ENCODE peak calls at places on chromosome 17, in six cellular contexts. F is activated T-helper 1 cell treated with Interleukin-2 at 50 U/mL for 16 hours; D is CD4-positive, alpha-beta memory T cell; I is iPS DF 19.7; S is hypothalamus; R is HepG2. C is an unnamed sample.

GRCh38 chr17:57784226-57784895 is 39.3 kb upstream of the CCDC182 start:
- DNase-seq in S (no peak), I (no peak), D (no peak), F (no peak), R (no peak), C (no peak)

GRCh38 chr17:59154335-59154720 is 658 bp downstream of the SKA2 start:
- DNase-seq in F (peak), R (peak), I (no peak), S (peak), D (no peak), C (peak)

GRCh38 chr17:42010898-42011516 is 6.2 kb downstream of the DNAJC7 start:
- DNase-seq in F (no peak), I (no peak), D (no peak), R (peak), S (no peak), C (no peak)

GRCh38 chr17:59753522-59754467 is 46.3 kb downstream of the VMP1 start:
- DNase-seq in F (no peak), I (no peak), D (peak), S (no peak), R (peak), C (no peak)

GRCh38 chr17:76492989-76493501 is 8.2 kb downstream of the RHBDF2 start:
- DNase-seq in D (peak), S (peak), R (no peak), F (no peak), I (no peak), C (peak)

GRCh38 chr17:81091774-81092517 is 57.0 kb downstream of the BAIAP2 start:
- DNase-seq in F (no peak), S (no peak), R (no peak), D (no peak), I (no peak), C (no peak)

GRCh38 chr17:50111687-50112655 is 16.8 kb downstream of the PDK2 start:
- DNase-seq in D (no peak), R (peak), I (no peak), F (no peak), S (peak), C (no peak)

GRCh38 chr17:16906670-16907069 is 65.2 kb downstream of the TNFRSF13B start:
- DNase-seq in F (no peak), D (no peak), S (no peak), I (no peak), R (no peak), C (no peak)

GRCh38 chr17:46842835-46843234 is 8.5 kb upstream of the WNT9B start:
- DNase-seq in I (no peak), S (no peak), R (no peak), D (no peak), F (no peak), C (no peak)

GRCh38 chr17:16938031-16938430 is 33.9 kb downstream of the TNFRSF13B start:
- DNase-seq in I (no peak), D (no peak), R (no peak), F (no peak), S (no peak), C (peak)

GRCh38 chr17:77184474-77184873 is 43.7 kb downstream of the SEC14L1 start:
- DNase-seq in F (no peak), D (no peak), R (no peak), I (no peak), S (no peak), C (no peak)

GRCh38 chr17:21301593-21302550 is 17.4 kb downstream of the MAP2K3 start:
- DNase-seq in D (no peak), I (no peak), F (no peak), S (no peak), R (no peak), C (no peak)

GRCh38 chr17:51608251-51608933 is 348.0 kb downstream of the UTP18 start:
- DNase-seq in R (peak), F (no peak), I (no peak), D (no peak), S (no peak), C (no peak)

GRCh38 chr17:50501054-50501453 is 7.2 kb upstream of the MYCBPAP start:
- DNase-seq in R (peak), S (no peak), D (no peak), F (no peak), I (no peak), C (peak)

GRCh38 chr17:4790705-4791088 is 1.9 kb downstream of the GLTPD2 start:
- DNase-seq in I (no peak), S (no peak), D (no peak), R (no peak), F (no peak), C (no peak)

GRCh38 chr17:82863941-82864720 is 24.3 kb upstream of the ZNF750 start:
- DNase-seq in I (no peak), D (peak), R (no peak), S (no peak), F (peak), C (peak)

GRCh38 chr17:20092973-20093626 is 83.9 kb downstream of the SPECC1 start:
- DNase-seq in S (no peak), F (no peak), I (no peak), R (no peak), D (no peak), C (no peak)

GRCh38 chr17:62692721-62693431 is 65.4 kb downstream of the MRC2 start:
- DNase-seq in I (no peak), S (no peak), F (no peak), R (peak), D (no peak), C (no peak)

GRCh38 chr17:77032929-77033328 is 107.8 kb upstream of the SEC14L1 start:
- DNase-seq in I (no peak), S (no peak), F (no peak), R (no peak), D (no peak), C (no peak)

GRCh38 chr17:41777157-41777578 is 9.3 kb downstream of the JUP start:
- DNase-seq in F (no peak), D (no peak), S (no peak), I (no peak), R (peak), C (peak)

GRCh38 chr17:78918979-78919378 is 6.2 kb downstream of the TIMP2 start:
- DNase-seq in I (no peak), F (no peak), S (no peak), D (no peak), R (no peak), C (no peak)

GRCh38 chr17:27332485-27333409 is 38.8 kb downstream of the WSB1 start:
- DNase-seq in D (peak), I (peak), S (peak), F (peak), R (peak), C (peak)

GRCh38 chr17:14619821-14620220 is 318.9 kb downstream of the HS3ST3B1 start:
- DNase-seq in S (no peak), R (no peak), I (no peak), F (no peak), D (no peak), C (no peak)

GRCh38 chr17:30225919-30226553 is 9.5 kb downstream of the SLC6A4 start:
- DNase-seq in S (no peak), I (no peak), D (no peak), F (no peak), R (peak), C (no peak)

GRCh38 chr17:4449736-4450135 is 16.0 kb downstream of the SPNS3 start:
- DNase-seq in F (no peak), S (no peak), D (no peak), I (no peak), R (no peak), C (peak)

GRCh38 chr17:60390223-60390622 is 1.7 kb downstream of the USP32 start:
- DNase-seq in F (no peak), S (no peak), R (no peak), D (no peak), I (no peak), C (no peak)

GRCh38 chr17:57861000-57861736 is 11.3 kb upstream of the MRPS23 start:
- DNase-seq in R (peak), D (peak), I (no peak), F (peak), S (peak), C (peak)

GRCh38 chr17:72998343-72998742 is 94.1 kb downstream of the SLC39A11 start:
- DNase-seq in S (no peak), F (no peak), I (no peak), D (no peak), R (no peak), C (no peak)

GRCh38 chr17:77801545-77802332 is 156.8 kb upstream of the TNRC6C start:
- DNase-seq in S (no peak), F (no peak), I (no peak), D (no peak), R (no peak), C (no peak)

GRCh38 chr17:36825113-36825955 is 111.9 kb upstream of the LHX1 start:
- DNase-seq in D (no peak), I (no peak), S (no peak), F (no peak), R (no peak), C (no peak)

GRCh38 chr17:4893721-4894560 is 5.4 kb upstream of the C17orf107 start:
- DNase-seq in R (no peak), D (no peak), I (no peak), S (no peak), F (no peak), C (no peak)

GRCh38 chr17:29138991-29139682 is 41.1 kb downstream of the MYO18A start:
- DNase-seq in S (peak), F (no peak), I (no peak), D (peak), R (no peak), C (peak)

GRCh38 chr17:14670861-14671260 is 370.0 kb downstream of the HS3ST3B1 start:
- DNase-seq in D (no peak), R (no peak), S (no peak), I (no peak), F (no peak), C (no peak)

GRCh38 chr17:3030096-3030495 is 33.3 kb downstream of the OR1D5 start:
- DNase-seq in R (no peak), F (no peak), S (no peak), I (no peak), D (no peak), C (no peak)

GRCh38 chr17:17494499-17495447 is 1.4 kb downstream of the RASD1 start:
- DNase-seq in D (peak), F (no peak), I (no peak), S (no peak), R (no peak), C (peak)

GRCh38 chr17:78374631-78375274 is 3.7 kb upstream of the PGS1 start:
- DNase-seq in S (no peak), R (no peak), I (no peak), D (no peak), F (no peak), C (no peak)

C was measured in transverse colon.